ENCODE peak calls at places on chromosomes 5 and 9, in ten cellular contexts. One of them, this sample, is unnamed.

GRCh38 chr5:8457187-8458037 is 588.5 kb downstream of the MTRR start:
- DNase-seq in hepatic stellate cell: peak; percentile 90
- DNase-seq in CD4-positive, alpha-beta T cell: peak; percentile 72
- DNase-seq in lower leg skin: peak; percentile 96
- DNase-seq in Peyer's patch: peak; percentile 75
- DNase-seq in fibroblast of mammary gland: peak; percentile 94
- DNase-seq in NCI-H1092 treated with DMSO at 0.1 percent for 48 hours: peak; percentile 86
- DNase-seq in activated effector memory CD4-positive, alpha-beta T cell treated with Interleukin-2 at 50 U/mL for 16 hours: peak; percentile 73
- DNase-seq in globus pallidus: peak; percentile 96
- DNase-seq in stimulated activated naive CD4-positive, alpha-beta T cell: peak; percentile 87
- DNase-seq in this sample: peak; percentile 93

GRCh38 chr5:73314395-73315195 is 134.0 kb downstream of the FOXD1 start:
- DNase-seq in hepatic stellate cell: no peak
- DNase-seq in CD4-positive, alpha-beta T cell: no peak
- DNase-seq in lower leg skin: no peak
- DNase-seq in Peyer's patch: no peak
- DNase-seq in fibroblast of mammary gland: no peak
- DNase-seq in NCI-H1092 treated with DMSO at 0.1 percent for 48 hours: no peak
- DNase-seq in activated effector memory CD4-positive, alpha-beta T cell treated with Interleukin-2 at 50 U/mL for 16 hours: no peak
- DNase-seq in globus pallidus: no peak
- DNase-seq in stimulated activated naive CD4-positive, alpha-beta T cell: no peak
- DNase-seq in this sample: no peak

GRCh38 chr9:99360026-99360425 is 137.9 kb downstream of the SEC61B start:
- DNase-seq in hepatic stellate cell: no peak
- DNase-seq in CD4-positive, alpha-beta T cell: no peak
- DNase-seq in lower leg skin: no peak
- DNase-seq in Peyer's patch: no peak
- DNase-seq in fibroblast of mammary gland: no peak
- DNase-seq in NCI-H1092 treated with DMSO at 0.1 percent for 48 hours: peak; percentile 60
- DNase-seq in activated effector memory CD4-positive, alpha-beta T cell treated with Interleukin-2 at 50 U/mL for 16 hours: no peak
- DNase-seq in globus pallidus: no peak
- DNase-seq in stimulated activated naive CD4-positive, alpha-beta T cell: no peak
- DNase-seq in this sample: peak; percentile 97

GRCh38 chr9:68949271-68950000 is 64.5 kb downstream of the PRKACG start:
- DNase-seq in hepatic stellate cell: no peak
- DNase-seq in CD4-positive, alpha-beta T cell: peak; percentile 4
- DNase-seq in lower leg skin: no peak
- DNase-seq in Peyer's patch: peak; percentile 23
- DNase-seq in fibroblast of mammary gland: peak; percentile 14
- DNase-seq in NCI-H1092 treated with DMSO at 0.1 percent for 48 hours: no peak
- DNase-seq in activated effector memory CD4-positive, alpha-beta T cell treated with Interleukin-2 at 50 U/mL for 16 hours: no peak
- DNase-seq in globus pallidus: no peak
- DNase-seq in stimulated activated naive CD4-positive, alpha-beta T cell: no peak
- DNase-seq in this sample: no peak

GRCh38 chr5:149036168-149036567 is 26.7 kb downstream of the SH3TC2 start:
- DNase-seq in hepatic stellate cell: no peak
- DNase-seq in CD4-positive, alpha-beta T cell: no peak
- DNase-seq in lower leg skin: no peak
- DNase-seq in Peyer's patch: no peak
- DNase-seq in fibroblast of mammary gland: no peak
- DNase-seq in NCI-H1092 treated with DMSO at 0.1 percent for 48 hours: no peak
- DNase-seq in activated effector memory CD4-positive, alpha-beta T cell treated with Interleukin-2 at 50 U/mL for 16 hours: no peak
- DNase-seq in globus pallidus: no peak
- DNase-seq in stimulated activated naive CD4-positive, alpha-beta T cell: no peak
- DNase-seq in this sample: no peak

GRCh38 chr9:21317956-21318923 is 13.1 kb upstream of the IFNA5 start:
- DNase-seq in hepatic stellate cell: no peak
- DNase-seq in CD4-positive, alpha-beta T cell: peak; percentile 14
- DNase-seq in lower leg skin: no peak
- DNase-seq in Peyer's patch: no peak
- DNase-seq in fibroblast of mammary gland: peak; percentile 55
- DNase-seq in NCI-H1092 treated with DMSO at 0.1 percent for 48 hours: peak; percentile 71
- DNase-seq in activated effector memory CD4-positive, alpha-beta T cell treated with Interleukin-2 at 50 U/mL for 16 hours: no peak
- DNase-seq in globus pallidus: peak; percentile 62
- DNase-seq in stimulated activated naive CD4-positive, alpha-beta T cell: no peak
- DNase-seq in this sample: peak; percentile 71

GRCh38 chr5:152817311-152817710 is 412.2 kb upstream of the NMUR2 start:
- DNase-seq in hepatic stellate cell: no peak
- DNase-seq in CD4-positive, alpha-beta T cell: no peak
- DNase-seq in lower leg skin: no peak
- DNase-seq in Peyer's patch: no peak
- DNase-seq in fibroblast of mammary gland: no peak
- DNase-seq in NCI-H1092 treated with DMSO at 0.1 percent for 48 hours: no peak
- DNase-seq in activated effector memory CD4-positive, alpha-beta T cell treated with Interleukin-2 at 50 U/mL for 16 hours: no peak
- DNase-seq in globus pallidus: no peak
- DNase-seq in stimulated activated naive CD4-positive, alpha-beta T cell: no peak
- DNase-seq in this sample: no peak

GRCh38 chr5:114192108-114192507 is 169.8 kb upstream of the KCNN2 start:
- DNase-seq in hepatic stellate cell: no peak
- DNase-seq in CD4-positive, alpha-beta T cell: no peak
- DNase-seq in lower leg skin: no peak
- DNase-seq in Peyer's patch: no peak
- DNase-seq in fibroblast of mammary gland: peak; percentile 78
- DNase-seq in NCI-H1092 treated with DMSO at 0.1 percent for 48 hours: no peak
- DNase-seq in activated effector memory CD4-positive, alpha-beta T cell treated with Interleukin-2 at 50 U/mL for 16 hours: no peak
- DNase-seq in globus pallidus: no peak
- DNase-seq in stimulated activated naive CD4-positive, alpha-beta T cell: no peak
- DNase-seq in this sample: no peak

GRCh38 chr5:116300016-116300601 is 215.3 kb downstream of the COMMD10 start:
- DNase-seq in hepatic stellate cell: no peak
- DNase-seq in CD4-positive, alpha-beta T cell: no peak
- DNase-seq in lower leg skin: no peak
- DNase-seq in Peyer's patch: no peak
- DNase-seq in fibroblast of mammary gland: peak; percentile 14
- DNase-seq in NCI-H1092 treated with DMSO at 0.1 percent for 48 hours: no peak
- DNase-seq in activated effector memory CD4-positive, alpha-beta T cell treated with Interleukin-2 at 50 U/mL for 16 hours: no peak
- DNase-seq in globus pallidus: no peak
- DNase-seq in stimulated activated naive CD4-positive, alpha-beta T cell: no peak
- DNase-seq in this sample: no peak

GRCh38 chr9:131366745-131367401 is 27.0 kb upstream of the PRRC2B start:
- DNase-seq in hepatic stellate cell: peak; percentile 65
- DNase-seq in CD4-positive, alpha-beta T cell: no peak
- DNase-seq in lower leg skin: no peak
- DNase-seq in Peyer's patch: peak; percentile 38
- DNase-seq in fibroblast of mammary gland: peak; percentile 53
- DNase-seq in NCI-H1092 treated with DMSO at 0.1 percent for 48 hours: no peak
- DNase-seq in activated effector memory CD4-positive, alpha-beta T cell treated with Interleukin-2 at 50 U/mL for 16 hours: no peak
- DNase-seq in globus pallidus: no peak
- DNase-seq in stimulated activated naive CD4-positive, alpha-beta T cell: no peak
- DNase-seq in this sample: peak; percentile 74

GRCh38 chr5:42826757-42827156 is 15.1 kb upstream of the SELENOP start:
- DNase-seq in hepatic stellate cell: no peak
- DNase-seq in CD4-positive, alpha-beta T cell: no peak
- DNase-seq in lower leg skin: no peak
- DNase-seq in Peyer's patch: no peak
- DNase-seq in fibroblast of mammary gland: no peak
- DNase-seq in NCI-H1092 treated with DMSO at 0.1 percent for 48 hours: no peak
- DNase-seq in activated effector memory CD4-positive, alpha-beta T cell treated with Interleukin-2 at 50 U/mL for 16 hours: no peak
- DNase-seq in globus pallidus: no peak
- DNase-seq in stimulated activated naive CD4-positive, alpha-beta T cell: no peak
- DNase-seq in this sample: no peak

GRCh38 chr5:174097486-174098185 is 52.1 kb downstream of the NSG2 start:
- DNase-seq in hepatic stellate cell: no peak
- DNase-seq in CD4-positive, alpha-beta T cell: no peak
- DNase-seq in lower leg skin: no peak
- DNase-seq in Peyer's patch: no peak
- DNase-seq in fibroblast of mammary gland: no peak
- DNase-seq in NCI-H1092 treated with DMSO at 0.1 percent for 48 hours: no peak
- DNase-seq in activated effector memory CD4-positive, alpha-beta T cell treated with Interleukin-2 at 50 U/mL for 16 hours: no peak
- DNase-seq in globus pallidus: no peak
- DNase-seq in stimulated activated naive CD4-positive, alpha-beta T cell: no peak
- DNase-seq in this sample: no peak

GRCh38 chr9:114098660-114099522 is at the start of gene KIF12:
- DNase-seq in hepatic stellate cell: no peak
- DNase-seq in CD4-positive, alpha-beta T cell: no peak
- DNase-seq in lower leg skin: peak; percentile 86
- DNase-seq in Peyer's patch: no peak
- DNase-seq in fibroblast of mammary gland: no peak
- DNase-seq in NCI-H1092 treated with DMSO at 0.1 percent for 48 hours: no peak
- DNase-seq in activated effector memory CD4-positive, alpha-beta T cell treated with Interleukin-2 at 50 U/mL for 16 hours: no peak
- DNase-seq in globus pallidus: no peak
- DNase-seq in stimulated activated naive CD4-positive, alpha-beta T cell: peak; percentile 24
- DNase-seq in this sample: peak; percentile 36

GRCh38 chr5:128920345-128921215 is 44.7 kb upstream of the SLC27A6 start:
- DNase-seq in hepatic stellate cell: no peak
- DNase-seq in CD4-positive, alpha-beta T cell: no peak
- DNase-seq in lower leg skin: no peak
- DNase-seq in Peyer's patch: no peak
- DNase-seq in fibroblast of mammary gland: peak; percentile 93
- DNase-seq in NCI-H1092 treated with DMSO at 0.1 percent for 48 hours: no peak
- DNase-seq in activated effector memory CD4-positive, alpha-beta T cell treated with Interleukin-2 at 50 U/mL for 16 hours: no peak
- DNase-seq in globus pallidus: no peak
- DNase-seq in stimulated activated naive CD4-positive, alpha-beta T cell: no peak
- DNase-seq in this sample: no peak

GRCh38 chr9:137431416-137431931 is 8.3 kb downstream of the NOXA1 start:
- DNase-seq in hepatic stellate cell: no peak
- DNase-seq in CD4-positive, alpha-beta T cell: no peak
- DNase-seq in lower leg skin: peak; percentile 82
- DNase-seq in Peyer's patch: no peak
- DNase-seq in fibroblast of mammary gland: no peak
- DNase-seq in NCI-H1092 treated with DMSO at 0.1 percent for 48 hours: no peak
- DNase-seq in activated effector memory CD4-positive, alpha-beta T cell treated with Interleukin-2 at 50 U/mL for 16 hours: no peak
- DNase-seq in globus pallidus: no peak
- DNase-seq in stimulated activated naive CD4-positive, alpha-beta T cell: no peak
- DNase-seq in this sample: no peak

GRCh38 chr5:14039576-14039975 is 95.1 kb upstream of the DNAH5 start:
- DNase-seq in hepatic stellate cell: no peak
- DNase-seq in CD4-positive, alpha-beta T cell: no peak
- DNase-seq in lower leg skin: no peak
- DNase-seq in Peyer's patch: no peak
- DNase-seq in fibroblast of mammary gland: peak; percentile 79
- DNase-seq in NCI-H1092 treated with DMSO at 0.1 percent for 48 hours: no peak
- DNase-seq in activated effector memory CD4-positive, alpha-beta T cell treated with Interleukin-2 at 50 U/mL for 16 hours: no peak
- DNase-seq in globus pallidus: no peak
- DNase-seq in stimulated activated naive CD4-positive, alpha-beta T cell: no peak
- DNase-seq in this sample: no peak

GRCh38 chr9:89311346-89312153 is 555 bp downstream of the CKS2 start:
- DNase-seq in hepatic stellate cell: no peak
- DNase-seq in CD4-positive, alpha-beta T cell: no peak
- DNase-seq in lower leg skin: peak; percentile 87
- DNase-seq in Peyer's patch: no peak
- DNase-seq in fibroblast of mammary gland: no peak
- DNase-seq in NCI-H1092 treated with DMSO at 0.1 percent for 48 hours: no peak
- DNase-seq in activated effector memory CD4-positive, alpha-beta T cell treated with Interleukin-2 at 50 U/mL for 16 hours: no peak
- DNase-seq in globus pallidus: no peak
- DNase-seq in stimulated activated naive CD4-positive, alpha-beta T cell: no peak
- DNase-seq in this sample: no peak